ENCODE peak calls at places on chromosome 7, in five cellular contexts. Z is stimulated activated CD4-positive, alpha-beta T cell treated with anti-CD3 and anti-CD28 coated beads, TNF-alpha, amount 100 ng/mL, for 24 hours; F is amniotic epithelial cell; U is M059J; I is coronary artery. R is an unnamed sample.

GRCh38 chr7:1314908-1315450 is 82.3 kb downstream of the UNCX start:
- DNase-seq in Z (no peak), F (no peak), U (no peak), I (no peak), R (no peak)

GRCh38 chr7:121212031-121212430 is 116.8 kb upstream of the WNT16 start:
- DNase-seq in Z (no peak), F (no peak), U (no peak), I (no peak), R (no peak)

GRCh38 chr7:674454-675410 is 51.8 kb upstream of the DNAAF5 start:
- DNase-seq in Z (no peak), F (peak; percentile 57), U (no peak), I (no peak), R (peak; percentile 64)

GRCh38 chr7:131026297-131027003 is 292.4 kb upstream of the KLF14 start:
- DNase-seq in Z (no peak), F (peak; percentile 94), U (peak; percentile 91), I (no peak), R (peak; percentile 89)

GRCh38 chr7:134922730-134923704 is 63.3 kb upstream of the AGBL3 start:
- DNase-seq in Z (no peak), F (no peak), U (no peak), I (no peak), R (no peak)

GRCh38 chr7:95045236-95045923 is 138.0 kb downstream of the PPP1R9A start:
- DNase-seq in Z (no peak), F (peak; percentile 30), U (peak; percentile 57), I (no peak), R (peak; percentile 28)

GRCh38 chr7:92717982-92718716 is 118.2 kb downstream of the CDK6 start:
- DNase-seq in Z (peak; percentile 39), F (peak; percentile 59), U (peak; percentile 96), I (peak; percentile 79), R (peak; percentile 74)

GRCh38 chr7:107846324-107846723 is 43.3 kb upstream of the SLC26A3 start:
- DNase-seq in Z (no peak), F (no peak), U (no peak), I (no peak), R (no peak)

GRCh38 chr7:47351233-47352154 is 230.4 kb downstream of the TNS3 start:
- DNase-seq in Z (no peak), F (no peak), U (no peak), I (peak; percentile 64), R (no peak)

GRCh38 chr7:197413-198335 is 5.3 kb downstream of the FAM20C start:
- DNase-seq in Z (no peak), F (no peak), U (no peak), I (no peak), R (no peak)

GRCh38 chr7:130804156-130804708 is 70.2 kb upstream of the KLF14 start:
- DNase-seq in Z (no peak), F (peak; percentile 15), U (no peak), I (no peak), R (no peak)

GRCh38 chr7:27863866-27864265 is 123.9 kb downstream of the TAX1BP1 start:
- DNase-seq in Z (no peak), F (no peak), U (peak; percentile 89), I (no peak), R (no peak)

R was measured in epithelial cell of esophagus.